ENCODE peak calls at places on chromosomes 3 and 15, in seven cellular contexts. One of them, this sample, is unnamed.

GRCh38 chr3:33231755-33232465 is 13.3 kb upstream of the SUSD5 start:
- DNase-seq in breast epithelium: no peak
- DNase-seq in AG09309: no peak
- DNase-seq in epithelial cell of esophagus: no peak
- DNase-seq in fibroblast of villous mesenchyme: no peak
- DNase-seq in right lobe of liver: no peak
- DNase-seq in K562: no peak
- DNase-seq in this sample: no peak

GRCh38 chr3:23490459-23490858 is 287.3 kb downstream of the UBE2E2 start:
- DNase-seq in breast epithelium: no peak
- DNase-seq in AG09309: peak; percentile 17
- DNase-seq in epithelial cell of esophagus: peak; percentile 77
- DNase-seq in fibroblast of villous mesenchyme: peak; percentile 57
- DNase-seq in right lobe of liver: no peak
- DNase-seq in K562: no peak
- DNase-seq in this sample: no peak

GRCh38 chr3:190646996-190647395 is 133.1 kb downstream of the IL1RAP start:
- DNase-seq in breast epithelium: no peak
- DNase-seq in AG09309: no peak
- DNase-seq in epithelial cell of esophagus: no peak
- DNase-seq in fibroblast of villous mesenchyme: no peak
- DNase-seq in right lobe of liver: no peak
- DNase-seq in K562: no peak
- DNase-seq in this sample: no peak

GRCh38 chr3:126685041-126685440 is 19.0 kb upstream of the CHCHD6 start:
- DNase-seq in breast epithelium: no peak
- DNase-seq in AG09309: no peak
- DNase-seq in epithelial cell of esophagus: no peak
- DNase-seq in fibroblast of villous mesenchyme: no peak
- DNase-seq in right lobe of liver: no peak
- DNase-seq in K562: no peak
- DNase-seq in this sample: no peak

GRCh38 chr3:34683851-34684250 is 885.4 kb downstream of the PDCD6IP start:
- DNase-seq in breast epithelium: no peak
- DNase-seq in AG09309: peak; percentile 18
- DNase-seq in epithelial cell of esophagus: peak; percentile 54
- DNase-seq in fibroblast of villous mesenchyme: peak; percentile 11
- DNase-seq in right lobe of liver: peak; percentile 52
- DNase-seq in K562: no peak
- DNase-seq in this sample: no peak

GRCh38 chr3:139231555-139232281 is 112.1 kb upstream of the MRPS22 start:
- DNase-seq in breast epithelium: no peak
- DNase-seq in AG09309: no peak
- DNase-seq in epithelial cell of esophagus: no peak
- DNase-seq in fibroblast of villous mesenchyme: no peak
- DNase-seq in right lobe of liver: no peak
- DNase-seq in K562: no peak
- DNase-seq in this sample: no peak

GRCh38 chr3:71579934-71580318 is 3.6 kb downstream of the FOXP1 start:
- DNase-seq in breast epithelium: no peak
- DNase-seq in AG09309: no peak
- DNase-seq in epithelial cell of esophagus: peak; percentile 30
- DNase-seq in fibroblast of villous mesenchyme: no peak
- DNase-seq in right lobe of liver: no peak
- DNase-seq in K562: no peak
- DNase-seq in this sample: no peak

GRCh38 chr15:27165590-27165989 is 194.6 kb downstream of the GABRG3 start:
- DNase-seq in breast epithelium: no peak
- DNase-seq in AG09309: no peak
- DNase-seq in epithelial cell of esophagus: no peak
- DNase-seq in fibroblast of villous mesenchyme: no peak
- DNase-seq in right lobe of liver: no peak
- DNase-seq in K562: no peak
- DNase-seq in this sample: no peak

GRCh38 chr15:41493902-41494189 is 172 bp downstream of the ITPKA start:
- DNase-seq in breast epithelium: no peak
- DNase-seq in AG09309: no peak
- DNase-seq in epithelial cell of esophagus: no peak
- DNase-seq in fibroblast of villous mesenchyme: no peak
- DNase-seq in right lobe of liver: no peak
- DNase-seq in K562: no peak
- DNase-seq in this sample: no peak

GRCh38 chr3:113601240-113601639 is 68.9 kb downstream of the SIDT1 start:
- DNase-seq in breast epithelium: no peak
- DNase-seq in AG09309: no peak
- DNase-seq in epithelial cell of esophagus: no peak
- DNase-seq in fibroblast of villous mesenchyme: no peak
- DNase-seq in right lobe of liver: no peak
- DNase-seq in K562: no peak
- DNase-seq in this sample: no peak

GRCh38 chr3:151798476-151798875 is 15.4 kb upstream of the AADAC start:
- DNase-seq in breast epithelium: no peak
- DNase-seq in AG09309: no peak
- DNase-seq in epithelial cell of esophagus: no peak
- DNase-seq in fibroblast of villous mesenchyme: no peak
- DNase-seq in right lobe of liver: no peak
- DNase-seq in K562: no peak
- DNase-seq in this sample: no peak

GRCh38 chr3:77281721-77282120 is 241.8 kb downstream of the ROBO2 start:
- DNase-seq in breast epithelium: no peak
- DNase-seq in AG09309: no peak
- DNase-seq in epithelial cell of esophagus: no peak
- DNase-seq in fibroblast of villous mesenchyme: no peak
- DNase-seq in right lobe of liver: no peak
- DNase-seq in K562: no peak
- DNase-seq in this sample: no peak

GRCh38 chr15:91922701-91923279 is 69.3 kb downstream of the SLCO3A1 start:
- DNase-seq in breast epithelium: no peak
- DNase-seq in AG09309: no peak
- DNase-seq in epithelial cell of esophagus: no peak
- DNase-seq in fibroblast of villous mesenchyme: no peak
- DNase-seq in right lobe of liver: no peak
- DNase-seq in K562: no peak
- DNase-seq in this sample: no peak

GRCh38 chr3:49411550-49411967 is 217 bp downstream of the RHOA start:
- DNase-seq in breast epithelium: peak; percentile 47
- DNase-seq in AG09309: no peak
- DNase-seq in epithelial cell of esophagus: peak; percentile 32
- DNase-seq in fibroblast of villous mesenchyme: no peak
- DNase-seq in right lobe of liver: peak; percentile 76
- DNase-seq in K562: peak; percentile 75
- DNase-seq in this sample: no peak

GRCh38 chr15:78449220-78449999 is 11.4 kb downstream of the IREB2 start:
- DNase-seq in breast epithelium: no peak
- DNase-seq in AG09309: no peak
- DNase-seq in epithelial cell of esophagus: peak; percentile 34
- DNase-seq in fibroblast of villous mesenchyme: peak; percentile 86
- DNase-seq in right lobe of liver: no peak
- DNase-seq in K562: no peak
- DNase-seq in this sample: no peak

GRCh38 chr15:48717458-48717857 is 71.9 kb upstream of the FBN1 start:
- DNase-seq in breast epithelium: no peak
- DNase-seq in AG09309: no peak
- DNase-seq in epithelial cell of esophagus: peak; percentile 10
- DNase-seq in fibroblast of villous mesenchyme: peak; percentile 32
- DNase-seq in right lobe of liver: no peak
- DNase-seq in K562: no peak
- DNase-seq in this sample: no peak

GRCh38 chr3:172204716-172205115 is 165.3 kb downstream of the FNDC3B start:
- DNase-seq in breast epithelium: no peak
- DNase-seq in AG09309: no peak
- DNase-seq in epithelial cell of esophagus: no peak
- DNase-seq in fibroblast of villous mesenchyme: no peak
- DNase-seq in right lobe of liver: no peak
- DNase-seq in K562: no peak
- DNase-seq in this sample: no peak

GRCh38 chr15:40279437-40280141 is 3.3 kb downstream of the ANKRD63 start:
- DNase-seq in breast epithelium: peak; percentile 50
- DNase-seq in AG09309: no peak
- DNase-seq in epithelial cell of esophagus: peak; percentile 50
- DNase-seq in fibroblast of villous mesenchyme: peak; percentile 53
- DNase-seq in right lobe of liver: peak; percentile 78
- DNase-seq in K562: peak; percentile 79
- DNase-seq in this sample: no peak

GRCh38 chr3:128620268-128620691 is 30.3 kb downstream of the RPN1 start:
- DNase-seq in breast epithelium: no peak
- DNase-seq in AG09309: no peak
- DNase-seq in epithelial cell of esophagus: no peak
- DNase-seq in fibroblast of villous mesenchyme: no peak
- DNase-seq in right lobe of liver: no peak
- DNase-seq in K562: no peak
- DNase-seq in this sample: no peak

GRCh38 chr3:86830566-86830965 is 160.4 kb downstream of the VGLL3 start:
- DNase-seq in breast epithelium: no peak
- DNase-seq in AG09309: peak; percentile 63
- DNase-seq in epithelial cell of esophagus: no peak
- DNase-seq in fibroblast of villous mesenchyme: peak; percentile 49
- DNase-seq in right lobe of liver: no peak
- DNase-seq in K562: no peak
- DNase-seq in this sample: no peak

GRCh38 chr3:195042741-195043611 is 228.0 kb downstream of the XXYLT1 start:
- DNase-seq in breast epithelium: no peak
- DNase-seq in AG09309: no peak
- DNase-seq in epithelial cell of esophagus: peak; percentile 51
- DNase-seq in fibroblast of villous mesenchyme: no peak
- DNase-seq in right lobe of liver: peak; percentile 26
- DNase-seq in K562: no peak
- DNase-seq in this sample: no peak

DNA sequence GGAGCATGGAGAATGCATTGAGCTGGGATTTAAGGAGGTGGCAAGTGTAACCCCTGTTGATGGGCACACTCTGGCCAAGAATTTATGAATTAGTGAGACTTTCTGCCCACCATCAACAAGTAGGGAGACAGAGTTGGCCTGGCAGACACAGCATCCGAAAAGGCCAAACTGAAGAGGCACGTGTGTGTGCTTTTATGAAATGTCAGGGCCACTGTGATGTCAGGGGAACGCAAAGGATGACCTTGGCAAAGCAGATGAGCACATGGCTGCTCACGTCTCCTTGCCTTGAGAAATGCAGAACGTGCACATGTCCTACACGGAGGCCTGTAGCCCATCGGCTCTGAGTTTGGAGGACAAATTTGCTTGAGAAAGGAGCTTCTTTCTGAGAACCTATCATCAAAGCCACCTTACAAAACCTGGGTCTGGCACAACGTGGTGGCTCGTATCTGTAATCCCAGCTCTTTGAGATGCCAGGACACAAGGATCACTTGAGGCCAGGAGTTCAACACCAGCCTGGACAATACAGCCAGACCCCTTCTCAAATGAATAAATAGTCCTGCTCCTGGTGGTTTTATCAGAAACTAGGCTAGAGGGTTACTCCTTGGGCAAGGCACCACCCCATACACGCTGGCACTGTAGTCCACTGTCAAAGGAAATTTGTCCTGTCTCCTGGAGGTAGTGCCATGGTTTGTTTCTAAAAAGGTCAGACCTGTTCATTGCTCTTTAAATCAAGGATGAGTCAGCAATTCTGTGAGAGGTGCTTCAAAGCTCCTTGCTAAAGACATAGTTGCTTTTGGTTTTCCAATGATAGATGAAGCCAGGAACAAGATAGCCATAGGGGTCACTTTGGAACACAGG is 942 bp upstream of the SH3BP5 start:
- DNase-seq in breast epithelium: no peak
- DNase-seq in AG09309: no peak
- DNase-seq in epithelial cell of esophagus: peak; percentile 13
- DNase-seq in fibroblast of villous mesenchyme: no peak
- DNase-seq in right lobe of liver: no peak
- DNase-seq in K562: peak; percentile 40
- DNase-seq in this sample: no peak
- H3K4me3 ChIP-seq in breast epithelium: peak overlapping the region; percentile 72
- H3K4me3 ChIP-seq in AG09309: no peak overlapping the region
- H3K4me3 ChIP-seq in epithelial cell of esophagus: no peak overlapping the region
- H3K4me3 ChIP-seq in fibroblast of villous mesenchyme: no peak overlapping the region
- H3K4me3 ChIP-seq in right lobe of liver: no peak overlapping the region
- H3K4me3 ChIP-seq in K562: no peak overlapping the region
- H3K4me3 ChIP-seq in this sample: no peak overlapping the region

GRCh38 chr3:197564097-197564843 is 8.5 kb upstream of the BDH1 start:
- DNase-seq in breast epithelium: no peak
- DNase-seq in AG09309: no peak
- DNase-seq in epithelial cell of esophagus: no peak
- DNase-seq in fibroblast of villous mesenchyme: no peak
- DNase-seq in right lobe of liver: no peak
- DNase-seq in K562: no peak
- DNase-seq in this sample: no peak

GRCh38 chr3:197573048-197573767 is 17.4 kb upstream of the BDH1 start:
- DNase-seq in breast epithelium: no peak
- DNase-seq in AG09309: no peak
- DNase-seq in epithelial cell of esophagus: no peak
- DNase-seq in fibroblast of villous mesenchyme: no peak
- DNase-seq in right lobe of liver: peak; percentile 87
- DNase-seq in K562: no peak
- DNase-seq in this sample: no peak

GRCh38 chr3:197562398-197563251 is 6.9 kb upstream of the BDH1 start:
- DNase-seq in breast epithelium: no peak
- DNase-seq in AG09309: no peak
- DNase-seq in epithelial cell of esophagus: no peak
- DNase-seq in fibroblast of villous mesenchyme: no peak
- DNase-seq in right lobe of liver: peak; percentile 37
- DNase-seq in K562: no peak
- DNase-seq in this sample: no peak

GRCh38 chr3:197567900-197568685 is 12.3 kb upstream of the BDH1 start:
- DNase-seq in breast epithelium: no peak
- DNase-seq in AG09309: no peak
- DNase-seq in epithelial cell of esophagus: no peak
- DNase-seq in fibroblast of villous mesenchyme: no peak
- DNase-seq in right lobe of liver: no peak
- DNase-seq in K562: no peak
- DNase-seq in this sample: no peak
- TF ChIP-seq CTCF in breast epithelium: no peak
- TF ChIP-seq CTCF in AG09309: no peak
- TF ChIP-seq CTCF in epithelial cell of esophagus: no peak
- TF ChIP-seq CTCF in fibroblast of villous mesenchyme: no peak
- TF ChIP-seq CTCF in right lobe of liver: no peak
- TF ChIP-seq CTCF in K562: no peak
- TF ChIP-seq CTCF in this sample: no peak

DNA sequence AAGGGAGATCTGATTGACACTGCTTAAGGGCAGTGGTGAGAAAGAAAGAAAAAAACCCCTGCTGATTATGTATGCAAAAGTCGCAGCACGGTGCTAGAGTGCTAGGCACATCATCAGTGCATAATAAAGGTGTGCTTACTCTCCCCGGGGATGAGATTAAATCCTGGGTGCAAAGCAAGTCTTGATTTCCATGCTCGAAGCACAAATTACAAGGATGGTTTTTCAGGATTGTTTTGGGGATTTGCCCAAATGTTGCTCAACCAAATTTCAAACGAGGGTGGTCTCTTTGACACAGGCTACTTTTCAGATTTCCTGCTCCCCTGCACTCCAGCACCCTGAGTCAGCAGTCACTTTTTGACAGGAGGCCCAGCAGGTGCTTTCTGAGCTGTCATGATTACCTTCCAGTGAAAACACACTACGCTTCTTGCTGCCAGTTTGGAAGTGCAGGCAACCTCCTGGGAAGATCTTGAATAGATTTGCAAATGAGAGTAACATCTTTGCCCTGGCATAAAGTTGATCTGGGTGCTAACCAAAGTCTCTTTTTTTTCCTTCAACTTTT is 167.5 kb upstream of the TRIM42 start:
- DNase-seq in breast epithelium: no peak
- DNase-seq in AG09309: no peak
- DNase-seq in epithelial cell of esophagus: no peak
- DNase-seq in fibroblast of villous mesenchyme: no peak
- DNase-seq in right lobe of liver: no peak
- DNase-seq in K562: no peak
- DNase-seq in this sample: no peak
- H3K4me3 ChIP-seq in breast epithelium: no peak overlapping the region
- H3K4me3 ChIP-seq in AG09309: no peak overlapping the region
- H3K4me3 ChIP-seq in epithelial cell of esophagus: no peak overlapping the region
- H3K4me3 ChIP-seq in fibroblast of villous mesenchyme: no peak overlapping the region
- H3K4me3 ChIP-seq in right lobe of liver: no peak overlapping the region
- H3K4me3 ChIP-seq in K562: no peak overlapping the region
- H3K4me3 ChIP-seq in this sample: no peak overlapping the region

GRCh38 chr15:71374607-71375352 is 259.5 kb downstream of the THSD4 start:
- DNase-seq in breast epithelium: no peak
- DNase-seq in AG09309: peak; percentile 7
- DNase-seq in epithelial cell of esophagus: peak; percentile 21
- DNase-seq in fibroblast of villous mesenchyme: peak; percentile 87
- DNase-seq in right lobe of liver: no peak
- DNase-seq in K562: no peak
- DNase-seq in this sample: no peak
- TF ChIP-seq CTCF in breast epithelium: no peak
- TF ChIP-seq CTCF in AG09309: no peak
- TF ChIP-seq CTCF in epithelial cell of esophagus: no peak
- TF ChIP-seq CTCF in fibroblast of villous mesenchyme: no peak
- TF ChIP-seq CTCF in right lobe of liver: no peak
- TF ChIP-seq CTCF in K562: no peak
- TF ChIP-seq CTCF in this sample: no peak